ENCODE peak calls at places on chromosome 11, in four cellular contexts. One of them, this sample, is unnamed.

GRCh38 chr11:85346484-85346883 is 280.7 kb downstream of the DLG2 start:
- DNase-seq in choroid plexus epithelial cell: no peak
- DNase-seq in suprapubic skin: no peak
- DNase-seq in left lung: no peak
- DNase-seq in this sample: no peak

GRCh38 chr11:45777127-45777969 is 27.6 kb upstream of the SLC35C1 start:
- DNase-seq in choroid plexus epithelial cell: peak
- DNase-seq in suprapubic skin: no peak
- DNase-seq in left lung: no peak
- DNase-seq in this sample: no peak

GRCh38 chr11:73168925-73169579 is 26.9 kb upstream of the FCHSD2 start:
- DNase-seq in choroid plexus epithelial cell: no peak
- DNase-seq in suprapubic skin: no peak
- DNase-seq in left lung: no peak
- DNase-seq in this sample: no peak

GRCh38 chr11:67486481-67487195 is 3.8 kb downstream of the AIP start:
- DNase-seq in choroid plexus epithelial cell: no peak
- DNase-seq in suprapubic skin: no peak
- DNase-seq in left lung: no peak
- DNase-seq in this sample: no peak

GRCh38 chr11:44734982-44735381 is 8.2 kb downstream of the TSPAN18 start:
- DNase-seq in choroid plexus epithelial cell: no peak
- DNase-seq in suprapubic skin: no peak
- DNase-seq in left lung: no peak
- DNase-seq in this sample: no peak

GRCh38 chr11:78248903-78249302 is 60.2 kb downstream of the USP35 start:
- DNase-seq in choroid plexus epithelial cell: no peak
- DNase-seq in suprapubic skin: no peak
- DNase-seq in left lung: no peak
- DNase-seq in this sample: no peak

GRCh38 chr11:88626216-88626615 is 288.7 kb upstream of the CTSC start:
- DNase-seq in choroid plexus epithelial cell: peak
- DNase-seq in suprapubic skin: no peak
- DNase-seq in left lung: no peak
- DNase-seq in this sample: no peak

GRCh38 chr11:46364056-46364455 is 16.8 kb downstream of the DGKZ start:
- DNase-seq in choroid plexus epithelial cell: no peak
- DNase-seq in suprapubic skin: no peak
- DNase-seq in left lung: no peak
- DNase-seq in this sample: peak

GRCh38 chr11:6480299-6480914 is 724 bp downstream of the ARFIP2 start:
- DNase-seq in choroid plexus epithelial cell: no peak
- DNase-seq in suprapubic skin: no peak
- DNase-seq in left lung: no peak
- DNase-seq in this sample: no peak

GRCh38 chr11:31711137-31711536 is 100.0 kb downstream of the PAX6 start:
- DNase-seq in choroid plexus epithelial cell: no peak
- DNase-seq in suprapubic skin: no peak
- DNase-seq in left lung: no peak
- DNase-seq in this sample: peak

GRCh38 chr11:115391598-115391997 is 112.6 kb downstream of the CADM1 start:
- DNase-seq in choroid plexus epithelial cell: no peak
- DNase-seq in suprapubic skin: no peak
- DNase-seq in left lung: no peak
- DNase-seq in this sample: no peak
- H3K4me3 ChIP-seq in choroid plexus epithelial cell: no peak
- H3K4me3 ChIP-seq in suprapubic skin: no peak
- H3K4me3 ChIP-seq in left lung: no peak
- H3K4me3 ChIP-seq in this sample: no peak

GRCh38 chr11:62922653-62923371 is 1.6 kb upstream of the CHRM1 start:
- DNase-seq in choroid plexus epithelial cell: no peak
- DNase-seq in suprapubic skin: no peak
- DNase-seq in left lung: no peak
- DNase-seq in this sample: no peak
- TF ChIP-seq CTCF in choroid plexus epithelial cell: peak
- TF ChIP-seq CTCF in suprapubic skin: no peak
- TF ChIP-seq CTCF in left lung: no peak
- TF ChIP-seq CTCF in this sample: peak

GRCh38 chr11:86576946-86577624 is 95.3 kb downstream of the ME3 start:
- DNase-seq in choroid plexus epithelial cell: no peak
- DNase-seq in suprapubic skin: no peak
- DNase-seq in left lung: no peak
- DNase-seq in this sample: no peak

GRCh38 chr11:86575927-86576326 is 96.5 kb downstream of the ME3 start:
- DNase-seq in choroid plexus epithelial cell: no peak
- DNase-seq in suprapubic skin: no peak
- DNase-seq in left lung: no peak
- DNase-seq in this sample: no peak

GRCh38 chr11:86578727-86579405 is 93.5 kb downstream of the ME3 start:
- DNase-seq in choroid plexus epithelial cell: no peak
- DNase-seq in suprapubic skin: no peak
- DNase-seq in left lung: no peak
- DNase-seq in this sample: peak

GRCh38 chr11:86579406-86579731 is 93.0 kb downstream of the ME3 start:
- DNase-seq in choroid plexus epithelial cell: peak
- DNase-seq in suprapubic skin: no peak
- DNase-seq in left lung: no peak
- DNase-seq in this sample: no peak

DNA sequence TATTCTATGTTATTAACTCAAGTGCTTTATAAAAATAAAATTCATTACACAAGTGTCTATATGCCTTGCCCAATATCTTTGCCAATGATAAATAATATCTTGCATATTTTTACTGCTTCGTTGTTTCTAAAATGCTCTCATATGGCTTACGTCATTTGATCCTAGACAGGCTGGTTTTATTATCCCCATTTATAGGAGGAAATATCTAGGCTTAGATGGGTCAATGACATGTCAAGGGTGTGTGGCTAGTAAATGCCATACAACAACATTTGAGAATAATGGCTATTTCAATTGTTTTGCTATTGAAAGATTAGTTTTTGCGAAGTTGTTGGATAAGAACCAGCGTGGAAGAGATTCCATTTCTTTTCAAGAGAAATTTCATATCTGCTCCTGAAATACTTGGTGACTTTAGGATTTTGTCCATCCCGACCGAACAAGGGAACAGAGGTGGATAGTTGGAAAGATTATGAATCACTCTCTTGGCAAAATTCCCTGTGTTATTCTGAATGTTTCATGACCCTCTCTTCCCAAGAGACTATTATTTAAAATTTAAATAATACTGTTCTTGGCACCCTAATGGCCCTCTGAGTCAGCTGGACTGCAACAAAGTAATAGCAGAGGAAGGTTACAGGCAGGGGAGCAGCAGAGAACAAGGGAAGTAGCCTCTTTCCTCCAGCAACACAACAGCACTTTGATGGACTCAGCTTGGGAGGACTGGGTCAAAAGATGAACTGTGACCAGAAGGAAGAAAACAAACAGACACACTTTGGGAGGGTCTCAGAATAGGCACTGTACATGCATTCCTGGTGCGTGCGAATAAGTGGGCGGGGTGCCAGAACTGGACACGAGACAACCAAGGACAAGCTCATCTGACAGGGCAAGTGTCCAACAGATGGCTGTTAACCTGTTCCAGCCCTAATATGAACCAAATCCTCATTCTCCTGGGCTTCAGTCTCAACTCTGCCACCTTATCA is 94.5 kb downstream of the ME3 start:
- DNase-seq in choroid plexus epithelial cell: peak
- DNase-seq in suprapubic skin: peak
- DNase-seq in left lung: no peak
- DNase-seq in this sample: peak
- H3K4me3 ChIP-seq in choroid plexus epithelial cell: no peak
- H3K4me3 ChIP-seq in suprapubic skin: no peak
- H3K4me3 ChIP-seq in left lung: no peak
- H3K4me3 ChIP-seq in this sample: no peak

DNA sequence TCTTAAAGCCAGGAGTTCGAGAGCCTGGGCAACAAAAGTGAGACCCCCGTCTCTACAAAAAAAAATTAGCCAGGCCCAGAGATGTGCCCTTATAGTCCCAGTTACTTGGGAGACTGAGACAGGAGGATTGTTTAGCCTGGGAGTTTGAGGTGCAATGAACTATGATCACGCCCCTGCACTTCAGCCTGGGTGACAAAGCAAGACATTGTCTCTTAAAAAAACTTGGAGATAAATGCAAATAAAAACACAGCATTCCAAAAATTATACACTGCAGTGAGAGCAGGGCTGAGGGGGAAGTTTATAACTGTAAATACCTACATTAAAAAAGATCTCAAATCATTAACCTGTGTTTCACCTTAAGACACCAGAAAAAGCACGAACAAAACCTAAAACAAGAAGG is 22.1 kb downstream of the AP2A2 start:
- DNase-seq in choroid plexus epithelial cell: no peak
- DNase-seq in suprapubic skin: no peak
- DNase-seq in left lung: no peak
- DNase-seq in this sample: no peak
- TF ChIP-seq CTCF in choroid plexus epithelial cell: no peak
- TF ChIP-seq CTCF in suprapubic skin: no peak
- TF ChIP-seq CTCF in left lung: no peak
- TF ChIP-seq CTCF in this sample: no peak

DNA sequence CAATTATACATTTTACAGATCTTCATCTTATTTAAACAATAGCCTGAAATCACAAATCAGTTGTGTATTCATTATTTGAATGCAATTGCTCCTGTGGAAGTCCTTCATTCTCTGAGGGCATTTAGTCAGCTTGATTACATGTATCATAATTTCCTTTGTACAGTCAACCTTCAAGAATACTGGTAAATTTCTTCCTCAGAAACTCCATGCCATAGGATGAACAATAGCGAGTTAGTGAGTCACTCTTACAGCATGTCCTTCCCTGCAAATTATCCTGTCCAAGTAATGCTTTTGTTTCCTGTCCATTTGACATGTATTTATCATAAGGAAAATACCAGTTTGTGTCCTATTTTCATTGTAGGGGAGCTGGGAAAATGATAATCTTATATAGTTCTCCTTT is 3.8 kb downstream of the OR10S1 start:
- DNase-seq in choroid plexus epithelial cell: peak
- DNase-seq in suprapubic skin: no peak
- DNase-seq in left lung: no peak
- DNase-seq in this sample: peak
- H3K4me3 ChIP-seq in choroid plexus epithelial cell: no peak
- H3K4me3 ChIP-seq in suprapubic skin: no peak
- H3K4me3 ChIP-seq in left lung: no peak
- H3K4me3 ChIP-seq in this sample: no peak